ENCODE peak calls at places on chromosomes 3 and 15, in ten cellular contexts. One of them, this sample, is unnamed.

GRCh38 chr3:159751141-159751540 is 237.5 kb upstream of the IL12A start:
- DNase-seq in kidney glomerular epithelial cell: no peak
- DNase-seq in aorta: no peak
- DNase-seq in NCI-H748 treated with DMSO at 0.1 percent for 48 hours: no peak
- DNase-seq in IMR-90: peak
- DNase-seq in effector CD4-positive, alpha-beta T cell: no peak
- DNase-seq in cardiac fibroblast: peak
- DNase-seq in HS-27A: no peak
- DNase-seq in T-helper 17 cell: no peak
- DNase-seq in AG08396: no peak
- DNase-seq in this sample: no peak

GRCh38 chr15:47013446-47013845 is 703.9 kb upstream of the SEMA6D start:
- DNase-seq in HS-27A: no peak
- DNase-seq in NCI-H748 treated with DMSO at 0.1 percent for 48 hours: no peak
- DNase-seq in effector CD4-positive, alpha-beta T cell: no peak
- DNase-seq in aorta: no peak
- DNase-seq in T-helper 17 cell: no peak
- DNase-seq in cardiac fibroblast: no peak
- DNase-seq in AG08396: no peak
- DNase-seq in kidney glomerular epithelial cell: no peak
- DNase-seq in IMR-90: no peak
- DNase-seq in this sample: no peak

GRCh38 chr15:25333049-25333448 is 105.8 kb downstream of the UBE3A start:
- DNase-seq in effector CD4-positive, alpha-beta T cell: no peak
- DNase-seq in kidney glomerular epithelial cell: peak
- DNase-seq in cardiac fibroblast: no peak
- DNase-seq in T-helper 17 cell: no peak
- DNase-seq in AG08396: no peak
- DNase-seq in NCI-H748 treated with DMSO at 0.1 percent for 48 hours: no peak
- DNase-seq in aorta: no peak
- DNase-seq in IMR-90: no peak
- DNase-seq in HS-27A: no peak
- DNase-seq in this sample: no peak

GRCh38 chr3:69745503-69745902 is 6.2 kb downstream of the MITF start:
- DNase-seq in NCI-H748 treated with DMSO at 0.1 percent for 48 hours: no peak
- DNase-seq in HS-27A: no peak
- DNase-seq in T-helper 17 cell: no peak
- DNase-seq in AG08396: no peak
- DNase-seq in effector CD4-positive, alpha-beta T cell: no peak
- DNase-seq in aorta: no peak
- DNase-seq in kidney glomerular epithelial cell: no peak
- DNase-seq in IMR-90: no peak
- DNase-seq in cardiac fibroblast: no peak
- DNase-seq in this sample: no peak

GRCh38 chr3:112303811-112304325 is 9.9 kb upstream of the SLC9C1 start:
- DNase-seq in NCI-H748 treated with DMSO at 0.1 percent for 48 hours: no peak
- DNase-seq in IMR-90: peak
- DNase-seq in T-helper 17 cell: no peak
- DNase-seq in kidney glomerular epithelial cell: no peak
- DNase-seq in HS-27A: no peak
- DNase-seq in AG08396: peak
- DNase-seq in cardiac fibroblast: peak
- DNase-seq in effector CD4-positive, alpha-beta T cell: no peak
- DNase-seq in aorta: no peak
- DNase-seq in this sample: no peak

GRCh38 chr3:185267193-185267592 is 13.3 kb upstream of the EHHADH start:
- DNase-seq in NCI-H748 treated with DMSO at 0.1 percent for 48 hours: no peak
- DNase-seq in AG08396: no peak
- DNase-seq in kidney glomerular epithelial cell: no peak
- DNase-seq in IMR-90: no peak
- DNase-seq in T-helper 17 cell: no peak
- DNase-seq in effector CD4-positive, alpha-beta T cell: no peak
- DNase-seq in cardiac fibroblast: no peak
- DNase-seq in HS-27A: no peak
- DNase-seq in aorta: no peak
- DNase-seq in this sample: no peak

GRCh38 chr3:155239960-155240359 is 53.5 kb downstream of the STRIT1 start:
- DNase-seq in effector CD4-positive, alpha-beta T cell: no peak
- DNase-seq in IMR-90: no peak
- DNase-seq in HS-27A: no peak
- DNase-seq in T-helper 17 cell: no peak
- DNase-seq in kidney glomerular epithelial cell: no peak
- DNase-seq in aorta: no peak
- DNase-seq in NCI-H748 treated with DMSO at 0.1 percent for 48 hours: no peak
- DNase-seq in AG08396: no peak
- DNase-seq in cardiac fibroblast: no peak
- DNase-seq in this sample: no peak

GRCh38 chr3:15496341-15496664 is 25.2 kb downstream of the COLQ start:
- DNase-seq in kidney glomerular epithelial cell: no peak
- DNase-seq in effector CD4-positive, alpha-beta T cell: no peak
- DNase-seq in T-helper 17 cell: no peak
- DNase-seq in aorta: no peak
- DNase-seq in NCI-H748 treated with DMSO at 0.1 percent for 48 hours: no peak
- DNase-seq in cardiac fibroblast: no peak
- DNase-seq in IMR-90: no peak
- DNase-seq in AG08396: no peak
- DNase-seq in HS-27A: no peak
- DNase-seq in this sample: no peak

GRCh38 chr3:64056616-64057165 is 33.4 kb upstream of the PSMD6 start:
- DNase-seq in AG08396: no peak
- DNase-seq in IMR-90: peak
- DNase-seq in T-helper 17 cell: no peak
- DNase-seq in kidney glomerular epithelial cell: no peak
- DNase-seq in NCI-H748 treated with DMSO at 0.1 percent for 48 hours: no peak
- DNase-seq in effector CD4-positive, alpha-beta T cell: no peak
- DNase-seq in cardiac fibroblast: peak
- DNase-seq in aorta: no peak
- DNase-seq in HS-27A: no peak
- DNase-seq in this sample: no peak

GRCh38 chr3:8709801-8710524 is 23.6 kb upstream of the CAV3 start:
- DNase-seq in HS-27A: no peak
- DNase-seq in kidney glomerular epithelial cell: no peak
- DNase-seq in cardiac fibroblast: no peak
- DNase-seq in effector CD4-positive, alpha-beta T cell: no peak
- DNase-seq in aorta: no peak
- DNase-seq in AG08396: no peak
- DNase-seq in NCI-H748 treated with DMSO at 0.1 percent for 48 hours: peak
- DNase-seq in T-helper 17 cell: no peak
- DNase-seq in IMR-90: no peak
- DNase-seq in this sample: no peak

GRCh38 chr3:138944842-138945645 is 1.9 kb downstream of the FOXL2 start:
- DNase-seq in AG08396: no peak
- DNase-seq in NCI-H748 treated with DMSO at 0.1 percent for 48 hours: no peak
- DNase-seq in cardiac fibroblast: no peak
- DNase-seq in T-helper 17 cell: no peak
- DNase-seq in aorta: no peak
- DNase-seq in IMR-90: no peak
- DNase-seq in effector CD4-positive, alpha-beta T cell: no peak
- DNase-seq in HS-27A: no peak
- DNase-seq in kidney glomerular epithelial cell: no peak
- DNase-seq in this sample: no peak

GRCh38 chr3:98814799-98815450 is 51.8 kb downstream of the ST3GAL6 start:
- DNase-seq in effector CD4-positive, alpha-beta T cell: no peak
- DNase-seq in NCI-H748 treated with DMSO at 0.1 percent for 48 hours: no peak
- DNase-seq in cardiac fibroblast: peak
- DNase-seq in HS-27A: no peak
- DNase-seq in kidney glomerular epithelial cell: no peak
- DNase-seq in AG08396: peak
- DNase-seq in IMR-90: peak
- DNase-seq in aorta: no peak
- DNase-seq in T-helper 17 cell: no peak
- DNase-seq in this sample: no peak

GRCh38 chr3:108879915-108880314 is 57.3 kb downstream of the TRAT1 start:
- DNase-seq in kidney glomerular epithelial cell: no peak
- DNase-seq in NCI-H748 treated with DMSO at 0.1 percent for 48 hours: no peak
- DNase-seq in cardiac fibroblast: no peak
- DNase-seq in T-helper 17 cell: no peak
- DNase-seq in AG08396: no peak
- DNase-seq in aorta: no peak
- DNase-seq in effector CD4-positive, alpha-beta T cell: no peak
- DNase-seq in IMR-90: no peak
- DNase-seq in HS-27A: no peak
- DNase-seq in this sample: no peak

GRCh38 chr3:127304121-127304744 is 16.4 kb upstream of the PRR20G start:
- DNase-seq in effector CD4-positive, alpha-beta T cell: no peak
- DNase-seq in kidney glomerular epithelial cell: no peak
- DNase-seq in NCI-H748 treated with DMSO at 0.1 percent for 48 hours: peak
- DNase-seq in AG08396: no peak
- DNase-seq in cardiac fibroblast: no peak
- DNase-seq in HS-27A: no peak
- DNase-seq in T-helper 17 cell: no peak
- DNase-seq in IMR-90: no peak
- DNase-seq in aorta: no peak
- DNase-seq in this sample: no peak

GRCh38 chr15:30913761-30914160 is 10.0 kb downstream of the FAN1 start:
- DNase-seq in aorta: no peak
- DNase-seq in T-helper 17 cell: no peak
- DNase-seq in AG08396: no peak
- DNase-seq in IMR-90: no peak
- DNase-seq in kidney glomerular epithelial cell: no peak
- DNase-seq in effector CD4-positive, alpha-beta T cell: no peak
- DNase-seq in HS-27A: no peak
- DNase-seq in cardiac fibroblast: no peak
- DNase-seq in NCI-H748 treated with DMSO at 0.1 percent for 48 hours: no peak
- DNase-seq in this sample: no peak

GRCh38 chr3:187880438-187880837 is 135.2 kb upstream of the BCL6 start:
- DNase-seq in aorta: no peak
- DNase-seq in AG08396: peak
- DNase-seq in T-helper 17 cell: no peak
- DNase-seq in effector CD4-positive, alpha-beta T cell: no peak
- DNase-seq in HS-27A: no peak
- DNase-seq in cardiac fibroblast: peak
- DNase-seq in NCI-H748 treated with DMSO at 0.1 percent for 48 hours: no peak
- DNase-seq in kidney glomerular epithelial cell: no peak
- DNase-seq in IMR-90: peak
- DNase-seq in this sample: no peak

GRCh38 chr3:161409069-161409468 is 37.8 kb upstream of the SPTSSB start:
- DNase-seq in HS-27A: peak
- DNase-seq in aorta: no peak
- DNase-seq in AG08396: peak
- DNase-seq in NCI-H748 treated with DMSO at 0.1 percent for 48 hours: peak
- DNase-seq in IMR-90: peak
- DNase-seq in T-helper 17 cell: peak
- DNase-seq in effector CD4-positive, alpha-beta T cell: no peak
- DNase-seq in kidney glomerular epithelial cell: peak
- DNase-seq in cardiac fibroblast: peak
- DNase-seq in this sample: no peak

GRCh38 chr3:157436583-157437300 is at the start of gene PTX3:
- DNase-seq in effector CD4-positive, alpha-beta T cell: no peak
- DNase-seq in T-helper 17 cell: no peak
- DNase-seq in HS-27A: no peak
- DNase-seq in aorta: no peak
- DNase-seq in IMR-90: peak
- DNase-seq in NCI-H748 treated with DMSO at 0.1 percent for 48 hours: no peak
- DNase-seq in cardiac fibroblast: peak
- DNase-seq in kidney glomerular epithelial cell: peak
- DNase-seq in AG08396: peak
- DNase-seq in this sample: no peak

GRCh38 chr3:187136936-187137335 is 2.4 kb downstream of the RPL39L start:
- DNase-seq in kidney glomerular epithelial cell: no peak
- DNase-seq in cardiac fibroblast: peak
- DNase-seq in effector CD4-positive, alpha-beta T cell: no peak
- DNase-seq in NCI-H748 treated with DMSO at 0.1 percent for 48 hours: no peak
- DNase-seq in HS-27A: no peak
- DNase-seq in aorta: no peak
- DNase-seq in T-helper 17 cell: no peak
- DNase-seq in AG08396: peak
- DNase-seq in IMR-90: peak
- DNase-seq in this sample: no peak

GRCh38 chr3:24020036-24020691 is 75.1 kb downstream of the NR1D2 start:
- DNase-seq in HS-27A: no peak
- DNase-seq in AG08396: no peak
- DNase-seq in T-helper 17 cell: no peak
- DNase-seq in cardiac fibroblast: no peak
- DNase-seq in kidney glomerular epithelial cell: no peak
- DNase-seq in effector CD4-positive, alpha-beta T cell: no peak
- DNase-seq in NCI-H748 treated with DMSO at 0.1 percent for 48 hours: no peak
- DNase-seq in IMR-90: no peak
- DNase-seq in aorta: no peak
- DNase-seq in this sample: no peak

GRCh38 chr15:27070816-27071215 is 99.8 kb downstream of the GABRG3 start:
- DNase-seq in NCI-H748 treated with DMSO at 0.1 percent for 48 hours: peak
- DNase-seq in effector CD4-positive, alpha-beta T cell: no peak
- DNase-seq in AG08396: no peak
- DNase-seq in kidney glomerular epithelial cell: no peak
- DNase-seq in cardiac fibroblast: no peak
- DNase-seq in HS-27A: no peak
- DNase-seq in aorta: no peak
- DNase-seq in T-helper 17 cell: no peak
- DNase-seq in IMR-90: no peak
- DNase-seq in this sample: no peak

GRCh38 chr3:182979103-182979697 is 1.1 kb downstream of the DCUN1D1 start:
- DNase-seq in cardiac fibroblast: peak
- DNase-seq in effector CD4-positive, alpha-beta T cell: no peak
- DNase-seq in aorta: no peak
- DNase-seq in kidney glomerular epithelial cell: no peak
- DNase-seq in IMR-90: peak
- DNase-seq in T-helper 17 cell: no peak
- DNase-seq in NCI-H748 treated with DMSO at 0.1 percent for 48 hours: peak
- DNase-seq in HS-27A: no peak
- DNase-seq in AG08396: no peak
- DNase-seq in this sample: no peak

GRCh38 chr15:58771621-58772235 is 626 bp downstream of the MINDY2 start:
- DNase-seq in HS-27A: no peak
- DNase-seq in cardiac fibroblast: no peak
- DNase-seq in kidney glomerular epithelial cell: no peak
- DNase-seq in IMR-90: no peak
- DNase-seq in AG08396: peak
- DNase-seq in T-helper 17 cell: peak
- DNase-seq in aorta: peak
- DNase-seq in NCI-H748 treated with DMSO at 0.1 percent for 48 hours: no peak
- DNase-seq in effector CD4-positive, alpha-beta T cell: no peak
- DNase-seq in this sample: no peak

GRCh38 chr3:52249683-52250082 is 4.1 kb downstream of the PPM1M start:
- DNase-seq in cardiac fibroblast: no peak
- DNase-seq in aorta: no peak
- DNase-seq in NCI-H748 treated with DMSO at 0.1 percent for 48 hours: no peak
- DNase-seq in AG08396: no peak
- DNase-seq in kidney glomerular epithelial cell: no peak
- DNase-seq in HS-27A: no peak
- DNase-seq in IMR-90: no peak
- DNase-seq in T-helper 17 cell: no peak
- DNase-seq in effector CD4-positive, alpha-beta T cell: no peak
- DNase-seq in this sample: no peak

GRCh38 chr15:90046846-90047481 is 45.8 kb downstream of the ZNF710 start:
- DNase-seq in T-helper 17 cell: no peak
- DNase-seq in HS-27A: no peak
- DNase-seq in effector CD4-positive, alpha-beta T cell: no peak
- DNase-seq in NCI-H748 treated with DMSO at 0.1 percent for 48 hours: no peak
- DNase-seq in IMR-90: no peak
- DNase-seq in cardiac fibroblast: no peak
- DNase-seq in aorta: peak
- DNase-seq in AG08396: no peak
- DNase-seq in kidney glomerular epithelial cell: no peak
- DNase-seq in this sample: no peak

GRCh38 chr3:60651799-60652198 is 599.5 kb downstream of the FHIT start:
- DNase-seq in kidney glomerular epithelial cell: no peak
- DNase-seq in T-helper 17 cell: no peak
- DNase-seq in cardiac fibroblast: no peak
- DNase-seq in IMR-90: no peak
- DNase-seq in aorta: no peak
- DNase-seq in effector CD4-positive, alpha-beta T cell: no peak
- DNase-seq in AG08396: no peak
- DNase-seq in HS-27A: no peak
- DNase-seq in NCI-H748 treated with DMSO at 0.1 percent for 48 hours: no peak
- DNase-seq in this sample: no peak

GRCh38 chr15:27587810-27588209 is 511.3 kb downstream of the OCA2 start:
- DNase-seq in cardiac fibroblast: no peak
- DNase-seq in IMR-90: no peak
- DNase-seq in aorta: no peak
- DNase-seq in AG08396: no peak
- DNase-seq in HS-27A: no peak
- DNase-seq in kidney glomerular epithelial cell: no peak
- DNase-seq in T-helper 17 cell: no peak
- DNase-seq in NCI-H748 treated with DMSO at 0.1 percent for 48 hours: peak
- DNase-seq in effector CD4-positive, alpha-beta T cell: no peak
- DNase-seq in this sample: no peak

This sample was measured in activated T-helper 1 cell treated with Interleukin-2 at 50 U/mL for 16 hours.